ENCODE peak calls at places on chromosome 10, in eight cellular contexts. Z is NCI-H1092 treated with DMSO at 0.1 percent for 48 hours, L is PC-3, N is A172, Y is ureter, R is colonic mucosa, J is NCI-H1105 treated with DMSO at 0.1 percent for 48 hours, W is NCI-H2081. U is an unnamed sample.

GRCh38 chr10:103966671-103967432 is at the start of gene SLK:
- DNase-seq in Z (peak), L (peak), N (peak), Y (peak), R (peak), J (peak), W (peak), U (peak)

GRCh38 chr10:75452997-75453396 is 21.6 kb downstream of the LRMDA start:
- DNase-seq in Z (no peak), L (peak), N (no peak), Y (no peak), R (no peak), J (no peak), W (no peak), U (no peak)

GRCh38 chr10:124578231-124579002 is 116.8 kb downstream of the LHPP start:
- DNase-seq in Z (no peak), L (no peak), N (no peak), Y (no peak), R (no peak), J (no peak), W (no peak), U (no peak)

GRCh38 chr10:132439025-132439388 is 42.0 kb downstream of the PWWP2B start:
- DNase-seq in Z (no peak), L (no peak), N (no peak), Y (no peak), R (no peak), J (no peak), W (no peak), U (no peak)

GRCh38 chr10:26555719-26556368 is 117.7 kb downstream of the APBB1IP start:
- DNase-seq in Z (no peak), L (peak), N (peak), Y (peak), R (peak), J (no peak), W (no peak), U (no peak)

GRCh38 chr10:104127411-104127810 is 5.4 kb downstream of the SFR1 start:
- DNase-seq in Z (no peak), L (no peak), N (peak), Y (no peak), R (no peak), J (peak), W (no peak), U (no peak)

GRCh38 chr10:98074315-98074911 is 44.0 kb upstream of the CRTAC1 start:
- DNase-seq in Z (no peak), L (peak), N (peak), Y (no peak), R (no peak), J (no peak), W (no peak), U (no peak)

GRCh38 chr10:69217119-69217754 is 2.9 kb upstream of the HKDC1 start:
- DNase-seq in Z (no peak), L (peak), N (peak), Y (no peak), R (no peak), J (no peak), W (no peak), U (no peak)

GRCh38 chr10:95208702-95209391 is 14.8 kb downstream of the ACSM6 start:
- DNase-seq in Z (no peak), L (peak), N (no peak), Y (no peak), R (no peak), J (no peak), W (no peak), U (no peak)

GRCh38 chr10:20885678-20886077 is 11.4 kb downstream of the NEBL start:
- DNase-seq in Z (peak), L (peak), N (peak), Y (no peak), R (no peak), J (peak), W (peak), U (peak)

GRCh38 chr10:22713853-22714523 is 390 bp downstream of the PIP4K2A start:
- DNase-seq in Z (peak), L (peak), N (peak), Y (no peak), R (peak), J (no peak), W (no peak), U (peak)

GRCh38 chr10:78843495-78843894 is 225.3 kb upstream of the ZMIZ1 start:
- DNase-seq in Z (no peak), L (peak), N (no peak), Y (no peak), R (no peak), J (no peak), W (no peak), U (no peak)